ENCODE peak calls at places on chromosomes 7 and 10, in six cellular contexts. One of them, this sample, is unnamed.

GRCh38 chr7:152366662-152367061 is 69.1 kb downstream of the KMT2C start:
- DNase-seq in lower leg skin: no peak
- DNase-seq in amniotic stem cell: no peak
- DNase-seq in prostate gland: no peak
- DNase-seq in endothelial cell: no peak
- DNase-seq in choroid plexus epithelial cell: no peak
- DNase-seq in this sample: no peak

GRCh38 chr10:104104926-104105325 is 17.0 kb upstream of the SFR1 start:
- DNase-seq in prostate gland: no peak
- DNase-seq in lower leg skin: no peak
- DNase-seq in amniotic stem cell: no peak
- DNase-seq in endothelial cell: no peak
- DNase-seq in choroid plexus epithelial cell: peak
- DNase-seq in this sample: no peak

GRCh38 chr10:2978111-2978510 is 89.2 kb upstream of the PFKP start:
- DNase-seq in lower leg skin: no peak
- DNase-seq in choroid plexus epithelial cell: peak
- DNase-seq in amniotic stem cell: no peak
- DNase-seq in prostate gland: no peak
- DNase-seq in endothelial cell: peak
- DNase-seq in this sample: peak

GRCh38 chr10:66180651-66181318 is 745.1 kb upstream of the LRRTM3 start:
- DNase-seq in lower leg skin: no peak
- DNase-seq in choroid plexus epithelial cell: peak
- DNase-seq in endothelial cell: peak
- DNase-seq in amniotic stem cell: peak
- DNase-seq in prostate gland: peak
- DNase-seq in this sample: peak

GRCh38 chr10:103273026-103273425 is 3.9 kb upstream of the INA start:
- DNase-seq in lower leg skin: peak
- DNase-seq in endothelial cell: no peak
- DNase-seq in amniotic stem cell: peak
- DNase-seq in prostate gland: no peak
- DNase-seq in choroid plexus epithelial cell: peak
- DNase-seq in this sample: peak

GRCh38 chr10:126153686-126154628 is 234.3 kb downstream of the ADAM12 start:
- DNase-seq in amniotic stem cell: no peak
- DNase-seq in lower leg skin: no peak
- DNase-seq in choroid plexus epithelial cell: peak
- DNase-seq in prostate gland: no peak
- DNase-seq in endothelial cell: no peak
- DNase-seq in this sample: no peak

GRCh38 chr10:114576132-114576487 is 82.0 kb downstream of the ABLIM1 start:
- DNase-seq in prostate gland: peak
- DNase-seq in amniotic stem cell: no peak
- DNase-seq in endothelial cell: no peak
- DNase-seq in lower leg skin: no peak
- DNase-seq in choroid plexus epithelial cell: no peak
- DNase-seq in this sample: no peak

GRCh38 chr7:30828591-30828990 is 57.4 kb downstream of the MINDY4 start:
- DNase-seq in prostate gland: no peak
- DNase-seq in amniotic stem cell: no peak
- DNase-seq in lower leg skin: no peak
- DNase-seq in endothelial cell: no peak
- DNase-seq in choroid plexus epithelial cell: no peak
- DNase-seq in this sample: no peak

GRCh38 chr10:100696477-100696901 is 48.9 kb upstream of the PAX2 start:
- DNase-seq in prostate gland: no peak
- DNase-seq in endothelial cell: no peak
- DNase-seq in amniotic stem cell: no peak
- DNase-seq in choroid plexus epithelial cell: no peak
- DNase-seq in lower leg skin: no peak
- DNase-seq in this sample: no peak

GRCh38 chr7:90771281-90771680 is 175.2 kb downstream of the CDK14 start:
- DNase-seq in choroid plexus epithelial cell: peak
- DNase-seq in amniotic stem cell: no peak
- DNase-seq in endothelial cell: no peak
- DNase-seq in prostate gland: no peak
- DNase-seq in lower leg skin: no peak
- DNase-seq in this sample: no peak

GRCh38 chr10:79137826-79138225 is 69.1 kb downstream of the ZMIZ1 start:
- DNase-seq in prostate gland: no peak
- DNase-seq in choroid plexus epithelial cell: peak
- DNase-seq in endothelial cell: no peak
- DNase-seq in amniotic stem cell: no peak
- DNase-seq in lower leg skin: no peak
- DNase-seq in this sample: no peak

GRCh38 chr10:20091698-20092097 is 275.5 kb downstream of the PLXDC2 start:
- DNase-seq in lower leg skin: no peak
- DNase-seq in prostate gland: no peak
- DNase-seq in amniotic stem cell: no peak
- DNase-seq in choroid plexus epithelial cell: no peak
- DNase-seq in endothelial cell: no peak
- DNase-seq in this sample: no peak

GRCh38 chr10:70981936-70982335 is 93.6 kb upstream of the PCBD1 start:
- DNase-seq in choroid plexus epithelial cell: no peak
- DNase-seq in endothelial cell: no peak
- DNase-seq in prostate gland: no peak
- DNase-seq in lower leg skin: no peak
- DNase-seq in amniotic stem cell: no peak
- DNase-seq in this sample: no peak

GRCh38 chr10:114931072-114931679 is 6.8 kb upstream of the TRUB1 start:
- DNase-seq in choroid plexus epithelial cell: no peak
- DNase-seq in prostate gland: no peak
- DNase-seq in endothelial cell: no peak
- DNase-seq in amniotic stem cell: no peak
- DNase-seq in lower leg skin: no peak
- DNase-seq in this sample: no peak

GRCh38 chr7:26995664-26996063 is 100.1 kb downstream of the HOXA1 start:
- DNase-seq in prostate gland: no peak
- DNase-seq in endothelial cell: no peak
- DNase-seq in lower leg skin: no peak
- DNase-seq in choroid plexus epithelial cell: no peak
- DNase-seq in amniotic stem cell: no peak
- DNase-seq in this sample: no peak

GRCh38 chr10:8245131-8246117 is 190.9 kb downstream of the GATA3 start:
- DNase-seq in lower leg skin: no peak
- DNase-seq in amniotic stem cell: no peak
- DNase-seq in prostate gland: no peak
- DNase-seq in endothelial cell: no peak
- DNase-seq in choroid plexus epithelial cell: no peak
- DNase-seq in this sample: no peak

GRCh38 chr7:150734293-150734692 is 2.9 kb upstream of the GIMAP5 start:
- DNase-seq in prostate gland: no peak
- DNase-seq in endothelial cell: no peak
- DNase-seq in choroid plexus epithelial cell: no peak
- DNase-seq in lower leg skin: no peak
- DNase-seq in amniotic stem cell: no peak
- DNase-seq in this sample: no peak

GRCh38 chr7:132419538-132419937 is 156.7 kb downstream of the PLXNA4 start:
- DNase-seq in endothelial cell: no peak
- DNase-seq in lower leg skin: no peak
- DNase-seq in amniotic stem cell: no peak
- DNase-seq in prostate gland: no peak
- DNase-seq in choroid plexus epithelial cell: peak
- DNase-seq in this sample: no peak

GRCh38 chr7:140045697-140046096 is 17.1 kb downstream of the PARP12 start:
- DNase-seq in choroid plexus epithelial cell: no peak
- DNase-seq in lower leg skin: no peak
- DNase-seq in amniotic stem cell: no peak
- DNase-seq in endothelial cell: no peak
- DNase-seq in prostate gland: no peak
- DNase-seq in this sample: no peak

GRCh38 chr7:124462249-124462648 is 303.3 kb downstream of the GPR37 start:
- DNase-seq in endothelial cell: no peak
- DNase-seq in lower leg skin: no peak
- DNase-seq in prostate gland: no peak
- DNase-seq in amniotic stem cell: no peak
- DNase-seq in choroid plexus epithelial cell: peak
- DNase-seq in this sample: no peak

GRCh38 chr10:124708246-124708779 is 35.9 kb downstream of the FAM53B start:
- DNase-seq in amniotic stem cell: no peak
- DNase-seq in endothelial cell: no peak
- DNase-seq in choroid plexus epithelial cell: peak
- DNase-seq in lower leg skin: no peak
- DNase-seq in prostate gland: no peak
- DNase-seq in this sample: no peak

GRCh38 chr7:22667562-22668239 is 59.3 kb upstream of the IL6 start:
- DNase-seq in amniotic stem cell: peak
- DNase-seq in choroid plexus epithelial cell: peak
- DNase-seq in endothelial cell: no peak
- DNase-seq in prostate gland: no peak
- DNase-seq in lower leg skin: no peak
- DNase-seq in this sample: peak

GRCh38 chr7:3194501-3195141 is 106.4 kb upstream of the SDK1 start:
- DNase-seq in amniotic stem cell: no peak
- DNase-seq in lower leg skin: no peak
- DNase-seq in choroid plexus epithelial cell: peak
- DNase-seq in prostate gland: no peak
- DNase-seq in endothelial cell: no peak
- DNase-seq in this sample: no peak

GRCh38 chr10:72886596-72887522 is 6.7 kb upstream of the OIT3 start:
- DNase-seq in amniotic stem cell: no peak
- DNase-seq in prostate gland: no peak
- DNase-seq in choroid plexus epithelial cell: no peak
- DNase-seq in endothelial cell: no peak
- DNase-seq in lower leg skin: no peak
- DNase-seq in this sample: no peak

GRCh38 chr10:34786464-34786863 is 28.6 kb downstream of the PARD3 start:
- DNase-seq in endothelial cell: no peak
- DNase-seq in lower leg skin: no peak
- DNase-seq in choroid plexus epithelial cell: no peak
- DNase-seq in prostate gland: no peak
- DNase-seq in amniotic stem cell: no peak
- DNase-seq in this sample: peak

GRCh38 chr10:100983868-100984669 is 3.2 kb downstream of the MRPL43 start:
- DNase-seq in amniotic stem cell: no peak
- DNase-seq in lower leg skin: no peak
- DNase-seq in endothelial cell: no peak
- DNase-seq in choroid plexus epithelial cell: no peak
- DNase-seq in prostate gland: no peak
- DNase-seq in this sample: no peak

GRCh38 chr7:83486957-83487356 is 162.0 kb downstream of the SEMA3E start:
- DNase-seq in endothelial cell: no peak
- DNase-seq in lower leg skin: no peak
- DNase-seq in choroid plexus epithelial cell: no peak
- DNase-seq in amniotic stem cell: no peak
- DNase-seq in prostate gland: no peak
- DNase-seq in this sample: no peak

GRCh38 chr7:112206238-112207105 is at the start of the genes DOCK4 and ZNF277:
- DNase-seq in choroid plexus epithelial cell: peak
- DNase-seq in prostate gland: peak
- DNase-seq in amniotic stem cell: peak
- DNase-seq in lower leg skin: peak
- DNase-seq in endothelial cell: peak
- DNase-seq in this sample: peak

GRCh38 chr7:149377386-149377785 is 83.5 kb downstream of the ZNF777 start:
- DNase-seq in prostate gland: no peak
- DNase-seq in lower leg skin: no peak
- DNase-seq in choroid plexus epithelial cell: no peak
- DNase-seq in amniotic stem cell: no peak
- DNase-seq in endothelial cell: no peak
- DNase-seq in this sample: no peak

GRCh38 chr7:46949270-46949931 is 632.5 kb downstream of the TNS3 start:
- DNase-seq in lower leg skin: no peak
- DNase-seq in endothelial cell: no peak
- DNase-seq in prostate gland: no peak
- DNase-seq in choroid plexus epithelial cell: no peak
- DNase-seq in amniotic stem cell: no peak
- DNase-seq in this sample: no peak

GRCh38 chr7:155972247-155972646 is 160.0 kb upstream of the SHH start:
- DNase-seq in prostate gland: no peak
- DNase-seq in choroid plexus epithelial cell: no peak
- DNase-seq in amniotic stem cell: no peak
- DNase-seq in lower leg skin: no peak
- DNase-seq in endothelial cell: no peak
- DNase-seq in this sample: no peak

GRCh38 chr7:94514140-94514889 is 4.7 kb downstream of the CASD1 start:
- DNase-seq in choroid plexus epithelial cell: no peak
- DNase-seq in prostate gland: no peak
- DNase-seq in lower leg skin: no peak
- DNase-seq in endothelial cell: no peak
- DNase-seq in amniotic stem cell: no peak
- DNase-seq in this sample: no peak

GRCh38 chr10:323651-324293 is 188.5 kb downstream of the ZMYND11 start:
- DNase-seq in choroid plexus epithelial cell: peak
- DNase-seq in prostate gland: no peak
- DNase-seq in endothelial cell: no peak
- DNase-seq in amniotic stem cell: peak
- DNase-seq in lower leg skin: peak
- DNase-seq in this sample: peak

GRCh38 chr7:92835140-92835850 is 1.1 kb downstream of the CDK6 start:
- DNase-seq in lower leg skin: peak
- DNase-seq in prostate gland: peak
- DNase-seq in endothelial cell: peak
- DNase-seq in amniotic stem cell: peak
- DNase-seq in choroid plexus epithelial cell: peak
- DNase-seq in this sample: no peak

GRCh38 chr7:2927592-2927991 is 83.5 kb upstream of the GNA12 start:
- DNase-seq in choroid plexus epithelial cell: no peak
- DNase-seq in endothelial cell: no peak
- DNase-seq in prostate gland: no peak
- DNase-seq in amniotic stem cell: no peak
- DNase-seq in lower leg skin: no peak
- DNase-seq in this sample: no peak

GRCh38 chr10:129193148-129193547 is 273.9 kb upstream of the MGMT start:
- DNase-seq in lower leg skin: no peak
- DNase-seq in choroid plexus epithelial cell: no peak
- DNase-seq in endothelial cell: no peak
- DNase-seq in prostate gland: no peak
- DNase-seq in amniotic stem cell: no peak
- DNase-seq in this sample: no peak

GRCh38 chr10:72822342-72822986 is 71.1 kb upstream of the OIT3 start:
- DNase-seq in endothelial cell: no peak
- DNase-seq in prostate gland: no peak
- DNase-seq in choroid plexus epithelial cell: no peak
- DNase-seq in lower leg skin: no peak
- DNase-seq in amniotic stem cell: no peak
- DNase-seq in this sample: no peak

GRCh38 chr10:100148353-100149211 is 37.2 kb downstream of the ERLIN1 start:
- DNase-seq in endothelial cell: no peak
- DNase-seq in choroid plexus epithelial cell: peak
- DNase-seq in lower leg skin: no peak
- DNase-seq in amniotic stem cell: no peak
- DNase-seq in prostate gland: no peak
- DNase-seq in this sample: no peak

This sample was measured in AG09319.